ENCODE peak calls at places on chromosomes 6 and 20, in four cellular contexts. One of them, this sample, is unnamed.
A peak's percentile ranks its signal among the peaks of the same experiment; 100 is the strongest.

GRCh38 chr6:27604986-27605385 is 132.1 kb upstream of the ZNF184 start:
- DNase-seq in psoas muscle: no peak
- DNase-seq in astrocyte of the spinal cord: peak; percentile 32
- DNase-seq in GM20000: peak; percentile 48
- DNase-seq in this sample: no peak

GRCh38 chr20:1622450-1622849 is 2.6 kb upstream of the SIRPB1 start:
- DNase-seq in psoas muscle: no peak
- DNase-seq in astrocyte of the spinal cord: no peak
- DNase-seq in GM20000: peak; percentile 6
- DNase-seq in this sample: no peak

GRCh38 chr6:132768051-132768517 is 10.4 kb upstream of the VNN2 start:
- DNase-seq in psoas muscle: no peak
- DNase-seq in astrocyte of the spinal cord: no peak
- DNase-seq in GM20000: peak; percentile 47
- DNase-seq in this sample: no peak

GRCh38 chr6:42778072-42778471 is 3.8 kb upstream of the BICRAL start:
- DNase-seq in psoas muscle: no peak
- DNase-seq in astrocyte of the spinal cord: no peak
- DNase-seq in GM20000: no peak
- DNase-seq in this sample: no peak

GRCh38 chr20:40019510-40019909 is 669.5 kb downstream of the MAFB start:
- DNase-seq in psoas muscle: no peak
- DNase-seq in astrocyte of the spinal cord: no peak
- DNase-seq in GM20000: no peak
- DNase-seq in this sample: no peak

GRCh38 chr6:35089935-35090505 is 51.1 kb downstream of the TCP11 start:
- DNase-seq in psoas muscle: no peak
- DNase-seq in astrocyte of the spinal cord: peak; percentile 91
- DNase-seq in GM20000: peak; percentile 20
- DNase-seq in this sample: peak; percentile 13

GRCh38 chr20:51220293-51220706 is 197.4 kb upstream of the KCNG1 start:
- DNase-seq in psoas muscle: peak; percentile 31
- DNase-seq in astrocyte of the spinal cord: no peak
- DNase-seq in GM20000: peak; percentile 60
- DNase-seq in this sample: no peak

GRCh38 chr20:1618479-1618878 is 1.3 kb downstream of the SIRPB1 start:
- DNase-seq in psoas muscle: no peak
- DNase-seq in astrocyte of the spinal cord: no peak
- DNase-seq in GM20000: no peak
- DNase-seq in this sample: no peak

GRCh38 chr6:28907394-28907793 is 16.4 kb downstream of the TRIM27 start:
- DNase-seq in psoas muscle: no peak
- DNase-seq in astrocyte of the spinal cord: peak; percentile 70
- DNase-seq in GM20000: no peak
- DNase-seq in this sample: no peak

GRCh38 chr6:77368660-77369313 is 94.5 kb downstream of the HTR1B start:
- DNase-seq in psoas muscle: no peak
- DNase-seq in astrocyte of the spinal cord: peak; percentile 3
- DNase-seq in GM20000: no peak
- DNase-seq in this sample: no peak

GRCh38 chr6:32894085-32895005 is 40.4 kb downstream of the PSMB9 start:
- DNase-seq in psoas muscle: peak; percentile 92
- DNase-seq in astrocyte of the spinal cord: peak; percentile 93
- DNase-seq in GM20000: peak; percentile 96
- DNase-seq in this sample: peak; percentile 89

GRCh38 chr20:62818592-62819493 is 2.0 kb downstream of the COL9A3 start:
- DNase-seq in psoas muscle: peak; percentile 58
- DNase-seq in astrocyte of the spinal cord: peak; percentile 36
- DNase-seq in GM20000: no peak
- DNase-seq in this sample: no peak

GRCh38 chr6:1153696-1154245 is 158.1 kb upstream of the FOXQ1 start:
- DNase-seq in psoas muscle: no peak
- DNase-seq in astrocyte of the spinal cord: no peak
- DNase-seq in GM20000: no peak
- DNase-seq in this sample: no peak

GRCh38 chr20:54115172-54115854 is 44.9 kb upstream of the BCAS1 start:
- DNase-seq in psoas muscle: no peak
- DNase-seq in astrocyte of the spinal cord: no peak
- DNase-seq in GM20000: no peak
- DNase-seq in this sample: no peak

GRCh38 chr6:83352413-83352812 is 78.4 kb downstream of the ME1 start:
- DNase-seq in psoas muscle: no peak
- DNase-seq in astrocyte of the spinal cord: no peak
- DNase-seq in GM20000: no peak
- DNase-seq in this sample: no peak

GRCh38 chr20:14446446-14446845 is 109.0 kb upstream of the FLRT3 start:
- DNase-seq in psoas muscle: no peak
- DNase-seq in astrocyte of the spinal cord: no peak
- DNase-seq in GM20000: no peak
- DNase-seq in this sample: no peak

GRCh38 chr6:148471624-148472494 is 129.2 kb downstream of the SASH1 start:
- DNase-seq in psoas muscle: no peak
- DNase-seq in astrocyte of the spinal cord: peak; percentile 67
- DNase-seq in GM20000: no peak
- DNase-seq in this sample: no peak

GRCh38 chr6:34491091-34491430 is 25.2 kb downstream of the PACSIN1 start:
- DNase-seq in psoas muscle: no peak
- DNase-seq in astrocyte of the spinal cord: peak; percentile 13
- DNase-seq in GM20000: no peak
- DNase-seq in this sample: no peak

GRCh38 chr20:18541741-18542140 is 25.5 kb upstream of the SMIM26 start:
- DNase-seq in psoas muscle: no peak
- DNase-seq in astrocyte of the spinal cord: no peak
- DNase-seq in GM20000: no peak
- DNase-seq in this sample: no peak

GRCh38 chr6:29531668-29532067 is 27.9 kb downstream of the UBD start:
- DNase-seq in psoas muscle: no peak
- DNase-seq in astrocyte of the spinal cord: no peak
- DNase-seq in GM20000: peak; percentile 31
- DNase-seq in this sample: no peak

GRCh38 chr6:129593233-129593564 is 116.8 kb downstream of the ARHGAP18 start:
- DNase-seq in psoas muscle: no peak
- DNase-seq in astrocyte of the spinal cord: no peak
- DNase-seq in GM20000: no peak
- DNase-seq in this sample: no peak

GRCh38 chr6:4370066-4370465 is 234.7 kb upstream of the ECI2 start:
- DNase-seq in psoas muscle: no peak
- DNase-seq in astrocyte of the spinal cord: peak; percentile 94
- DNase-seq in GM20000: no peak
- DNase-seq in this sample: no peak

GRCh38 chr20:51637241-51637640 is 94.7 kb upstream of the NFATC2 start:
- DNase-seq in psoas muscle: no peak
- DNase-seq in astrocyte of the spinal cord: no peak
- DNase-seq in GM20000: no peak
- DNase-seq in this sample: no peak

GRCh38 chr6:24566020-24566752 is 71.4 kb downstream of the ALDH5A1 start:
- DNase-seq in psoas muscle: no peak
- DNase-seq in astrocyte of the spinal cord: no peak
- DNase-seq in GM20000: no peak
- DNase-seq in this sample: no peak

GRCh38 chr20:64025101-64025825 is 10.7 kb upstream of the C20orf204 start:
- DNase-seq in psoas muscle: no peak
- DNase-seq in astrocyte of the spinal cord: no peak
- DNase-seq in GM20000: no peak
- DNase-seq in this sample: no peak

GRCh38 chr20:56626367-56627121 is 2.6 kb upstream of the TFAP2C start:
- DNase-seq in psoas muscle: no peak
- DNase-seq in astrocyte of the spinal cord: peak; percentile 25
- DNase-seq in GM20000: peak; percentile 48
- DNase-seq in this sample: no peak

GRCh38 chr20:10080554-10080953 is 45.8 kb downstream of the ANKEF1 start:
- DNase-seq in psoas muscle: no peak
- DNase-seq in astrocyte of the spinal cord: no peak
- DNase-seq in GM20000: no peak
- DNase-seq in this sample: no peak

GRCh38 chr6:42224222-42225042 is 6.8 kb upstream of the MRPS10 start:
- DNase-seq in psoas muscle: no peak
- DNase-seq in astrocyte of the spinal cord: peak; percentile 91
- DNase-seq in GM20000: peak; percentile 71
- DNase-seq in this sample: no peak

GRCh38 chr6:156634048-156634447 is 143.1 kb upstream of the ARID1B start:
- DNase-seq in psoas muscle: no peak
- DNase-seq in astrocyte of the spinal cord: no peak
- DNase-seq in GM20000: no peak
- DNase-seq in this sample: no peak

GRCh38 chr6:6912841-6913240 is 194.9 kb upstream of the RREB1 start:
- DNase-seq in psoas muscle: no peak
- DNase-seq in astrocyte of the spinal cord: no peak
- DNase-seq in GM20000: no peak
- DNase-seq in this sample: no peak

GRCh38 chr20:4483481-4483880 is 238.2 kb upstream of the PRND start:
- DNase-seq in psoas muscle: no peak
- DNase-seq in astrocyte of the spinal cord: peak; percentile 43
- DNase-seq in GM20000: no peak
- DNase-seq in this sample: no peak

GRCh38 chr20:38387953-38388352 is 41.7 kb downstream of the LBP start:
- DNase-seq in psoas muscle: no peak
- DNase-seq in astrocyte of the spinal cord: no peak
- DNase-seq in GM20000: no peak
- DNase-seq in this sample: no peak
- TF ChIP-seq CTCF in psoas muscle: no peak
- TF ChIP-seq CTCF in astrocyte of the spinal cord: no peak
- TF ChIP-seq CTCF in GM20000: no peak
- TF ChIP-seq CTCF in this sample: peak; percentile 31

GRCh38 chr20:49821850-49822249 is 9.2 kb downstream of the SLC9A8 start:
- DNase-seq in psoas muscle: no peak
- DNase-seq in astrocyte of the spinal cord: peak; percentile 52
- DNase-seq in GM20000: no peak
- DNase-seq in this sample: no peak
- TF ChIP-seq CTCF in psoas muscle: peak; percentile 30
- TF ChIP-seq CTCF in astrocyte of the spinal cord: peak; percentile 41
- TF ChIP-seq CTCF in GM20000: no peak
- TF ChIP-seq CTCF in this sample: no peak

DNA sequence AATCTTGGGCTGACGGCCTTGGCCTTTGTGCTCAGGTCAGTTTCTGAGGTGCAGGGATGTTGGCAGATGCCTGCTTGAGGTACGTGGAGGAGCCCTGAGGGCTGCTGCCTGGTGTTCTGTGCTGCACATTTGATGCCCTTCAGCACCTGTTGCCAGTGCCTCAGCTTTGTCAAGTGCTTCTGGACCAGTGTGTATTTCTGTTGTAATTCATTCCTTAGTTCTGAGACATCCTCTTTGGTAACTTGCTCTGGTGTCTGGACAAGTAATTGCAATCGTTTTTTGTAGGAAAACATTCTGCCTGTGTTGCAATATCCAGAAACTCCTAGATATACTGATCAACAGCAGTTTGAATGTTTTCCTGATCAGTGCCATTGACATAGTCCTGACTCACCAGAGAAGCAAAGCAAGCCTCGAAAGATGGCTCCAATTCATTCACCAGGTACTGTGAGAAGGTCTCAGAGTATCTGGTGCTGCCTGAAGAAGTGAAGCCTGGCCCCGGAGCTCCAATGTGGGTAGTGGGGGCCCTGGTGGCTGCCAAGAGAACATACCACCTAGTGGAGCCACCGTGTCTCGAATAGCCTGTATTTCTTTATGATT is 26.7 kb downstream of the ZNF337 start:
- DNase-seq in psoas muscle: peak; percentile 15
- DNase-seq in astrocyte of the spinal cord: peak; percentile 22
- DNase-seq in GM20000: no peak
- DNase-seq in this sample: no peak
- TF ChIP-seq CTCF in psoas muscle: no peak
- TF ChIP-seq CTCF in astrocyte of the spinal cord: peak; percentile 24
- TF ChIP-seq CTCF in GM20000: no peak
- TF ChIP-seq CTCF in this sample: no peak

GRCh38 chr6:94124333-94124732 is 705.0 kb upstream of the EPHA7 start:
- DNase-seq in psoas muscle: no peak
- DNase-seq in astrocyte of the spinal cord: no peak
- DNase-seq in GM20000: no peak
- DNase-seq in this sample: no peak

DNA sequence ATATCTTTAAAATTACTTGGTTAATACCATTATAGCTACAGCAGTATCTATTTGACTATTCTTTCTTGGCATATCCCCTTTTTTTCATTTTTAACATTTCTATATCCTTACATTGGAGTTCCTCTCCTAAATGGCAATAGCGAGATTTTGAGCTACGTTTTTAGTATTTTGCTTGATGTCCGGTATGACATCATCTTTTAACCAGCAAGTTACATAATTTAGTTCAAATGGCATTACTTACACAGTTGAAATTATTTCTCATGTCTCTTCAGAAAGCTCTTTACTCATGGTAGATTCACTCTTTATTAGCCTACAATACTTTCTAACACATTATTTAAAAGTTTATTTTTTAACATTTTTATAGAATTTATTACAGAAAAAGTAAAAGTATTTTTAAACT is 701.7 kb upstream of the EPHA7 start:
- DNase-seq in psoas muscle: no peak
- DNase-seq in astrocyte of the spinal cord: no peak
- DNase-seq in GM20000: no peak
- DNase-seq in this sample: no peak
- TF ChIP-seq CTCF in psoas muscle: no peak
- TF ChIP-seq CTCF in astrocyte of the spinal cord: no peak
- TF ChIP-seq CTCF in GM20000: no peak
- TF ChIP-seq CTCF in this sample: no peak

GRCh38 chr20:8454137-8454712 is 322.2 kb downstream of the PLCB1 start:
- DNase-seq in psoas muscle: no peak
- DNase-seq in astrocyte of the spinal cord: peak; percentile 84
- DNase-seq in GM20000: peak; percentile 6
- DNase-seq in this sample: no peak
- TF ChIP-seq CTCF in psoas muscle: no peak
- TF ChIP-seq CTCF in astrocyte of the spinal cord: peak; percentile 60
- TF ChIP-seq CTCF in GM20000: no peak
- TF ChIP-seq CTCF in this sample: peak; percentile 4

DNA sequence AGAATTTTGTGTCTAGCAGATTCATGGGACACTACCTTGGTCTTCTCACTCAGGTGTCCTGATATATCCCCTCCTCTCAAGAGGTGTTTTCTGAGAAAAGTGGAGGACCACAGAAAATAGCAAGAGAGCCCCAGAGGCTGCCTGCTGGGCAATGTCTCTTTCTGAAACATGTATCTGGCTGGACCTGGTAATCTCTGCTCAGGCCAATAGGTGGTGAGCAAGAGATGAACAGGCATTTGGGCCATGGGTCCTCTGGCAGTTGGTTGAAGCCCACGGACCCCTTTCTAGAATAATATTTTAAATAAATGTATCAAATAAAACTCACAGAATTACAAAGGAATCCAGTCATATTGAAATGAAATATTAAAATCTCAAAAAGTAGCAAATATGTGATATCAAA is 8.8 kb upstream of the THBD start:
- DNase-seq in psoas muscle: no peak
- DNase-seq in astrocyte of the spinal cord: no peak
- DNase-seq in GM20000: no peak
- DNase-seq in this sample: no peak
- TF ChIP-seq CTCF in psoas muscle: peak; percentile 12
- TF ChIP-seq CTCF in astrocyte of the spinal cord: no peak
- TF ChIP-seq CTCF in GM20000: no peak
- TF ChIP-seq CTCF in this sample: no peak

This sample was measured in D721Med.